ENCODE peak calls at places on chromosomes 6 and 20, in four cellular contexts. One of them, this sample, is unnamed.
A peak's percentile ranks its signal among the peaks of the same experiment; 100 is the strongest.

GRCh38 chr6:128131566-128131965 is 230.7 kb upstream of the THEMIS start:
- DNase-seq in Right ventricle myocardium inferior: no peak
- DNase-seq in GM06990: no peak
- DNase-seq in retina: no peak
- DNase-seq in this sample: no peak

GRCh38 chr20:21615617-21616080 is 89.8 kb upstream of the PAX1 start:
- DNase-seq in Right ventricle myocardium inferior: no peak
- DNase-seq in GM06990: peak; percentile 20
- DNase-seq in retina: peak; percentile 80
- DNase-seq in this sample: no peak

GRCh38 chr6:18025591-18025990 is 38.2 kb upstream of the KIF13A start:
- DNase-seq in Right ventricle myocardium inferior: no peak
- DNase-seq in GM06990: no peak
- DNase-seq in retina: no peak
- DNase-seq in this sample: no peak

GRCh38 chr20:62662422-62662821 is 20.1 kb downstream of the SLCO4A1 start:
- DNase-seq in Right ventricle myocardium inferior: no peak
- DNase-seq in GM06990: no peak
- DNase-seq in retina: no peak
- DNase-seq in this sample: no peak

GRCh38 chr20:52812231-52812847 is 159.8 kb upstream of the TSHZ2 start:
- DNase-seq in Right ventricle myocardium inferior: no peak
- DNase-seq in GM06990: no peak
- DNase-seq in retina: no peak
- DNase-seq in this sample: no peak

GRCh38 chr6:84002226-84002625 is 31.3 kb upstream of the MRAP2 start:
- DNase-seq in Right ventricle myocardium inferior: no peak
- DNase-seq in GM06990: no peak
- DNase-seq in retina: no peak
- DNase-seq in this sample: no peak

GRCh38 chr20:14562976-14563375 is 225.6 kb upstream of the FLRT3 start:
- DNase-seq in Right ventricle myocardium inferior: no peak
- DNase-seq in GM06990: no peak
- DNase-seq in retina: no peak
- DNase-seq in this sample: no peak

GRCh38 chr20:61953037-61953788 is 112.5 kb downstream of the TAF4 start:
- DNase-seq in Right ventricle myocardium inferior: no peak
- DNase-seq in GM06990: no peak
- DNase-seq in retina: no peak
- DNase-seq in this sample: no peak

GRCh38 chr20:59424976-59425375 is 124.6 kb downstream of the EDN3 start:
- DNase-seq in Right ventricle myocardium inferior: no peak
- DNase-seq in GM06990: no peak
- DNase-seq in retina: no peak
- DNase-seq in this sample: no peak

GRCh38 chr6:80104520-80104919 is 2.0 kb upstream of the BCKDHB start:
- DNase-seq in Right ventricle myocardium inferior: no peak
- DNase-seq in GM06990: no peak
- DNase-seq in retina: no peak
- DNase-seq in this sample: no peak

GRCh38 chr6:107132330-107132954 is 17.1 kb upstream of the BEND3 start:
- DNase-seq in Right ventricle myocardium inferior: no peak
- DNase-seq in GM06990: no peak
- DNase-seq in retina: peak; percentile 64
- DNase-seq in this sample: no peak

GRCh38 chr20:44526129-44526528 is 4.3 kb upstream of the SERINC3 start:
- DNase-seq in Right ventricle myocardium inferior: no peak
- DNase-seq in GM06990: no peak
- DNase-seq in retina: no peak
- DNase-seq in this sample: no peak

GRCh38 chr20:20743511-20744169 is 31.2 kb upstream of the RALGAPA2 start:
- DNase-seq in Right ventricle myocardium inferior: peak; percentile 89
- DNase-seq in GM06990: no peak
- DNase-seq in retina: peak; percentile 89
- DNase-seq in this sample: no peak

GRCh38 chr6:89944181-89944755 is 50.0 kb downstream of the GJA10 start:
- DNase-seq in Right ventricle myocardium inferior: no peak
- DNase-seq in GM06990: no peak
- DNase-seq in retina: no peak
- DNase-seq in this sample: no peak

GRCh38 chr6:135870722-135871121 is 19.2 kb downstream of the PDE7B start:
- DNase-seq in Right ventricle myocardium inferior: no peak
- DNase-seq in GM06990: no peak
- DNase-seq in retina: no peak
- DNase-seq in this sample: no peak

GRCh38 chr20:19960745-19961144 is 56.4 kb upstream of the NAA20 start:
- DNase-seq in Right ventricle myocardium inferior: no peak
- DNase-seq in GM06990: no peak
- DNase-seq in retina: no peak
- DNase-seq in this sample: no peak

GRCh38 chr6:137013738-137014602 is 30.8 kb downstream of the IL20RA start:
- DNase-seq in Right ventricle myocardium inferior: no peak
- DNase-seq in GM06990: no peak
- DNase-seq in retina: no peak
- DNase-seq in this sample: no peak

GRCh38 chr20:54044156-54044555 is 26.2 kb downstream of the BCAS1 start:
- DNase-seq in Right ventricle myocardium inferior: no peak
- DNase-seq in GM06990: peak; percentile 61
- DNase-seq in retina: no peak
- DNase-seq in this sample: no peak

GRCh38 chr6:163339466-163339865 is 75.1 kb upstream of the QKI start:
- DNase-seq in Right ventricle myocardium inferior: no peak
- DNase-seq in GM06990: no peak
- DNase-seq in retina: no peak
- DNase-seq in this sample: no peak

GRCh38 chr20:43849496-43850197 is 65.0 kb upstream of the TOX2 start:
- DNase-seq in Right ventricle myocardium inferior: no peak
- DNase-seq in GM06990: no peak
- DNase-seq in retina: peak; percentile 3
- DNase-seq in this sample: no peak

GRCh38 chr6:8627085-8627861 is 191.9 kb upstream of the SLC35B3 start:
- DNase-seq in Right ventricle myocardium inferior: no peak
- DNase-seq in GM06990: no peak
- DNase-seq in retina: no peak
- DNase-seq in this sample: no peak

GRCh38 chr20:51510961-51511360 is 31.6 kb downstream of the NFATC2 start:
- DNase-seq in Right ventricle myocardium inferior: no peak
- DNase-seq in GM06990: no peak
- DNase-seq in retina: no peak
- DNase-seq in this sample: no peak

GRCh38 chr6:107591346-107591745 is 101.4 kb downstream of the SOBP start:
- DNase-seq in Right ventricle myocardium inferior: no peak
- DNase-seq in GM06990: no peak
- DNase-seq in retina: no peak
- DNase-seq in this sample: no peak

GRCh38 chr6:158853072-158853871 is 34.1 kb upstream of the EZR start:
- DNase-seq in Right ventricle myocardium inferior: peak; percentile 78
- DNase-seq in GM06990: peak; percentile 61
- DNase-seq in retina: peak; percentile 38
- DNase-seq in this sample: peak; percentile 72

GRCh38 chr6:111080713-111081112 is 6.6 kb upstream of the SLC16A10 start:
- DNase-seq in Right ventricle myocardium inferior: no peak
- DNase-seq in GM06990: no peak
- DNase-seq in retina: no peak
- DNase-seq in this sample: no peak

GRCh38 chr20:44501448-44501847 is 20.4 kb downstream of the SERINC3 start:
- DNase-seq in Right ventricle myocardium inferior: no peak
- DNase-seq in GM06990: no peak
- DNase-seq in retina: no peak
- DNase-seq in this sample: no peak

GRCh38 chr20:9490171-9490570 is 24.2 kb upstream of the LAMP5 start:
- DNase-seq in Right ventricle myocardium inferior: no peak
- DNase-seq in GM06990: no peak
- DNase-seq in retina: no peak
- DNase-seq in this sample: no peak

GRCh38 chr6:103893082-103893481 is 966.6 kb downstream of the HACE1 start:
- DNase-seq in Right ventricle myocardium inferior: no peak
- DNase-seq in GM06990: no peak
- DNase-seq in retina: no peak
- DNase-seq in this sample: no peak

GRCh38 chr6:170152989-170153388 is 137.9 kb downstream of the DLL1 start:
- DNase-seq in Right ventricle myocardium inferior: peak; percentile 58
- DNase-seq in GM06990: no peak
- DNase-seq in retina: no peak
- DNase-seq in this sample: no peak

GRCh38 chr6:134894800-134895199 is 55.1 kb downstream of the ALDH8A1 start:
- DNase-seq in Right ventricle myocardium inferior: no peak
- DNase-seq in GM06990: no peak
- DNase-seq in retina: no peak
- DNase-seq in this sample: no peak

This sample was measured in GM12864.